ENCODE peak calls at places on chromosomes 12 and 14, in five cellular contexts. B, J, I, Z and E are unnamed samples.

GRCh38 chr14:31893156-31893813 is 183.8 kb upstream of the ARHGAP5 start:
- DNase-seq in J (no peak), Z (no peak), I (no peak), B (no peak), E (no peak)

GRCh38 chr12:19518209-19518608 is 78.9 kb downstream of the AEBP2 start:
- DNase-seq in Z (no peak), I (no peak), B (no peak), J (no peak), E (no peak)

GRCh38 chr14:91330846-91331245 is 86.3 kb upstream of the GPR68 start:
- DNase-seq in J (no peak), I (no peak), B (no peak), Z (no peak), E (no peak)

GRCh38 chr12:4164591-4165558 is 108.7 kb upstream of the CCND2 start:
- DNase-seq in J (no peak), I (no peak), B (no peak), Z (peak), E (no peak)

GRCh38 chr12:26264215-26264838 is 69.0 kb downstream of the SSPN start:
- DNase-seq in J (no peak), Z (no peak), I (no peak), B (no peak), E (no peak)

GRCh38 chr12:130752692-130753230 is 36.7 kb upstream of the RIMBP2 start:
- DNase-seq in Z (no peak), J (no peak), B (no peak), I (peak), E (no peak)

GRCh38 chr12:106145539-106146447 is 7.0 kb upstream of the NUAK1 start:
- DNase-seq in B (no peak), Z (no peak), J (no peak), I (no peak), E (no peak)

GRCh38 chr14:74333909-74334308 is 14.4 kb upstream of the VRTN start:
- DNase-seq in B (no peak), J (no peak), I (no peak), Z (no peak), E (no peak)

GRCh38 chr14:75662966-75663365 is 1.9 kb downstream of the TTLL5 start:
- DNase-seq in B (no peak), I (no peak), J (no peak), Z (no peak), E (no peak)
- TF ChIP-seq JUND in B (no peak), I (no peak), J (no peak), Z (no peak), E (no peak)

GRCh38 chr12:58167622-58168021 is 226.3 kb downstream of the ATP23 start:
- DNase-seq in Z (no peak), J (no peak), I (no peak), B (no peak), E (no peak)

GRCh38 chr12:58171914-58172313 is 230.5 kb downstream of the ATP23 start:
- DNase-seq in B (no peak), I (no peak), J (no peak), Z (no peak), E (peak)

GRCh38 chr12:58172433-58173073 is 231.2 kb downstream of the ATP23 start:
- DNase-seq in B (no peak), J (no peak), Z (no peak), I (no peak), E (no peak)

GRCh38 chr12:58166643-58167042 is 225.3 kb downstream of the ATP23 start:
- DNase-seq in Z (no peak), I (no peak), J (no peak), B (no peak), E (no peak)

GRCh38 chr12:58169826-58170225 is 228.5 kb downstream of the ATP23 start:
- DNase-seq in Z (no peak), I (no peak), B (no peak), J (no peak), E (no peak)
- TF ChIP-seq JUND in Z (no peak), I (no peak), B (no peak), J (no peak), E (no peak)

DNA sequence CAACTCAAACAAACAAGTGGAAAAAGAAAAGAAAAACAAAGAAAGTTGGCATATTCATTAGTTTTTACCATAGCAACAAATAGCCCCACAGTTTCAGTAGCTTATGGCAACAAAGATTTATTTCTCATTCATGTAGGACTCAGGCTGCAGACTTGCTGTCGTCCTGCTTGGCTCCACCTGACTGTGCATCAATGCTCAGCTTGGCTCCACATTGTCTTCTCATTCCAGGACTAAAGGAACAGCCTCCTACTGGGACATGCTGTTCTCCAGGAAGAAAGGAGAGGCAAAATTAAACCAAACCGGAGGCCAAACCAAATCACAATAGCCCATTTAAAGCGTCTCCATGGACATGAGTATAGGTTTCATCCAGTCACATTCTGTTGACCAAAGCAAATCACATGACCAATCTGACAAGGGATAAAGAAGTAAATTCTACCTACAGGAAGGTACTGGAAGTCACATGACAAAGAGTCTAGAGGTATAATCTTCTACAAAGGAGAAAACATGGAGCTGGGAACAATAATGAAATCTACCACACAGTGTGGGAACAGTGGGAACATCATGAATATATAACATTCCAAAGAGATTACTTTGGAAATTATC is 222.5 kb downstream of the PIK3C2G start:
- DNase-seq in B (no peak), Z (no peak), J (no peak), I (no peak), E (no peak)
- TF ChIP-seq JUND in B (no peak), Z (no peak), J (no peak), I (no peak), E (no peak)

GRCh38 chr14:92352158-92352985 is 29.4 kb downstream of the SLC24A4 start:
- DNase-seq in J (peak), Z (peak), I (no peak), B (peak), E (peak)
- TF ChIP-seq JUND in J (no peak), Z (no peak), I (no peak), B (no peak), E (no peak)

GRCh38 chr12:53751336-53752191 is at the start of gene CISTR:
- DNase-seq in Z (no peak), B (no peak), I (peak), J (peak), E (no peak)

GRCh38 chr12:53752192-53752601 is 418 bp upstream of the CISTR start:
- DNase-seq in Z (no peak), J (no peak), B (no peak), I (no peak), E (no peak)

GRCh38 chr12:53749986-53750811 is 1.6 kb downstream of the CISTR start:
- DNase-seq in I (no peak), Z (no peak), J (no peak), B (no peak), E (no peak)

GRCh38 chr12:53752651-53753050 is 872 bp upstream of the CISTR start:
- DNase-seq in I (no peak), B (no peak), J (no peak), Z (no peak), E (no peak)

GRCh38 chr12:53750812-53751335 is 905 bp downstream of the CISTR start:
- DNase-seq in I (peak), Z (no peak), B (no peak), J (peak), E (no peak)
- TF ChIP-seq JUND in I (no peak), Z (no peak), B (no peak), J (no peak), E (no peak)

GRCh38 chr12:103855036-103855712 is 14.1 kb upstream of the NT5DC3 start:
- DNase-seq in B (no peak), J (no peak), I (no peak), Z (no peak), E (no peak)
- TF ChIP-seq JUND in B (peak), J (no peak), I (peak), Z (no peak), E (no peak)